ENCODE peak calls at places on chromosome 15, in nine cellular contexts. D is NCI-H69; G is COLO829; X is psoas muscle; Q is mesothelial cell of epicardium; U is chondrocyte; S is lower leg skin; A is foreskin fibroblast; J is CD4-positive, alpha-beta T cell. B is an unnamed sample.

GRCh38 chr15:53695365-53695764 is 64.1 kb downstream of the WDR72 start:
- DNase-seq in X (no peak), A (no peak), S (no peak), D (no peak), Q (no peak), J (no peak), G (no peak), U (no peak), B (no peak)

GRCh38 chr15:80854104-80854503 is 74.9 kb downstream of the CEMIP start:
- DNase-seq in D (no peak), G (no peak), Q (no peak), X (no peak), S (peak; percentile 24), A (peak; percentile 18), U (no peak), J (no peak), B (no peak)

GRCh38 chr15:79283252-79284048 is 928 bp downstream of the ANKRD34C start:
- DNase-seq in X (peak; percentile 58), A (peak; percentile 67), S (no peak), G (peak; percentile 6), U (no peak), D (peak; percentile 24), J (peak; percentile 9), Q (peak; percentile 89), B (no peak)

GRCh38 chr15:99732711-99733267 is 448 bp downstream of the LYSMD4 start:
- DNase-seq in U (no peak), D (peak; percentile 40), Q (peak; percentile 46), G (no peak), J (no peak), S (peak; percentile 50), X (peak; percentile 68), A (peak; percentile 30), B (no peak)

GRCh38 chr15:29099131-29099880 is 170.3 kb downstream of the NSMCE3 start:
- DNase-seq in X (peak; percentile 21), D (no peak), G (no peak), A (no peak), J (no peak), Q (no peak), U (peak; percentile 41), S (no peak), B (no peak)

GRCh38 chr15:73800662-73801345 is 47.7 kb upstream of the INSYN1 start:
- DNase-seq in G (peak; percentile 43), X (peak; percentile 93), U (no peak), A (peak; percentile 85), S (no peak), D (no peak), Q (no peak), J (no peak), B (peak; percentile 53)

GRCh38 chr15:56765252-56765651 is 31.9 kb upstream of the ZNF280D start:
- DNase-seq in A (peak; percentile 80), U (no peak), S (no peak), G (no peak), Q (no peak), X (no peak), J (no peak), D (no peak), B (no peak)

GRCh38 chr15:40108061-40108854 is 421 bp downstream of the BMF start:
- DNase-seq in S (peak; percentile 52), A (peak; percentile 57), U (no peak), G (no peak), Q (no peak), X (peak; percentile 93), J (no peak), D (peak; percentile 63), B (peak; percentile 75)

GRCh38 chr15:67808821-67809220 is 16.5 kb upstream of the SKOR1 start:
- DNase-seq in J (no peak), G (no peak), A (no peak), D (no peak), S (no peak), U (no peak), Q (no peak), X (no peak), B (no peak)

GRCh38 chr15:60324706-60325438 is 72.9 kb downstream of the ANXA2 start:
- DNase-seq in G (peak; percentile 4), U (no peak), J (no peak), A (no peak), S (no peak), D (peak; percentile 95), X (no peak), Q (no peak), B (no peak)

GRCh38 chr15:51621917-51622268 is 678 bp downstream of the DMXL2 start:
- DNase-seq in A (peak; percentile 79), G (no peak), X (peak; percentile 58), J (peak; percentile 0), S (peak; percentile 17), D (peak; percentile 82), U (peak; percentile 86), Q (peak; percentile 56), B (peak; percentile 49)

GRCh38 chr15:70480196-70480856 is 283.0 kb downstream of the UACA start:
- DNase-seq in J (no peak), S (no peak), Q (no peak), A (no peak), U (peak; percentile 63), D (no peak), G (no peak), X (no peak), B (no peak)